ENCODE peak calls at places on chromosomes 2 and 18, in six cellular contexts. One of them, this sample, is unnamed.
A peak's percentile ranks its signal among the peaks of the same experiment; 100 is the strongest.

GRCh38 chr2:27038631-27039339 is 6.0 kb downstream of the TMEM214 start:
- DNase-seq in RWPE1: no peak
- DNase-seq in lung: no peak
- DNase-seq in cardiac muscle cell: no peak
- DNase-seq in K562: no peak
- DNase-seq in HCT116: no peak
- DNase-seq in this sample: no peak

GRCh38 chr2:236169151-236169721 is 1.1 kb upstream of the GBX2 start:
- DNase-seq in RWPE1: no peak
- DNase-seq in lung: no peak
- DNase-seq in cardiac muscle cell: no peak
- DNase-seq in K562: no peak
- DNase-seq in HCT116: no peak
- DNase-seq in this sample: no peak

GRCh38 chr2:230218411-230218810 is 1.4 kb downstream of the SP110 start:
- DNase-seq in RWPE1: no peak
- DNase-seq in lung: no peak
- DNase-seq in cardiac muscle cell: no peak
- DNase-seq in K562: no peak
- DNase-seq in HCT116: no peak
- DNase-seq in this sample: no peak

GRCh38 chr2:225693259-225693658 is 293.7 kb downstream of the NYAP2 start:
- DNase-seq in RWPE1: no peak
- DNase-seq in lung: no peak
- DNase-seq in cardiac muscle cell: no peak
- DNase-seq in K562: no peak
- DNase-seq in HCT116: no peak
- DNase-seq in this sample: no peak

GRCh38 chr2:121489284-121489683 is 41.4 kb upstream of the RNU4ATAC start:
- DNase-seq in RWPE1: no peak
- DNase-seq in lung: peak; percentile 35
- DNase-seq in cardiac muscle cell: no peak
- DNase-seq in K562: no peak
- DNase-seq in HCT116: no peak
- DNase-seq in this sample: no peak

GRCh38 chr18:65946777-65947176 is 196.0 kb downstream of the CDH7 start:
- DNase-seq in RWPE1: no peak
- DNase-seq in lung: no peak
- DNase-seq in cardiac muscle cell: no peak
- DNase-seq in K562: no peak
- DNase-seq in HCT116: no peak
- DNase-seq in this sample: no peak

GRCh38 chr2:223459328-223459939 is 142.7 kb downstream of the SCG2 start:
- DNase-seq in RWPE1: peak; percentile 16
- DNase-seq in lung: no peak
- DNase-seq in cardiac muscle cell: peak; percentile 42
- DNase-seq in K562: peak; percentile 7
- DNase-seq in HCT116: peak; percentile 27
- DNase-seq in this sample: peak; percentile 41

GRCh38 chr2:223465793-223466192 is 136.4 kb downstream of the SCG2 start:
- DNase-seq in RWPE1: peak; percentile 83
- DNase-seq in lung: peak; percentile 82
- DNase-seq in cardiac muscle cell: no peak
- DNase-seq in K562: no peak
- DNase-seq in HCT116: no peak
- DNase-seq in this sample: peak; percentile 51

GRCh38 chr2:44010266-44010665 is 14.5 kb upstream of the LRPPRC start:
- DNase-seq in RWPE1: no peak
- DNase-seq in lung: no peak
- DNase-seq in cardiac muscle cell: no peak
- DNase-seq in K562: no peak
- DNase-seq in HCT116: no peak
- DNase-seq in this sample: no peak

GRCh38 chr2:85999131-85999831 is 106.4 kb downstream of the POLR1A start:
- DNase-seq in RWPE1: no peak
- DNase-seq in lung: no peak
- DNase-seq in cardiac muscle cell: no peak
- DNase-seq in K562: no peak
- DNase-seq in HCT116: no peak
- DNase-seq in this sample: peak; percentile 33

GRCh38 chr2:227228061-227228667 is 63.7 kb downstream of the COL4A3 start:
- DNase-seq in RWPE1: peak; percentile 12
- DNase-seq in lung: peak; percentile 30
- DNase-seq in cardiac muscle cell: no peak
- DNase-seq in K562: no peak
- DNase-seq in HCT116: no peak
- DNase-seq in this sample: no peak

GRCh38 chr18:21741511-21742322 is 1.1 kb downstream of the MIB1 start:
- DNase-seq in RWPE1: no peak
- DNase-seq in lung: no peak
- DNase-seq in cardiac muscle cell: peak; percentile 24
- DNase-seq in K562: no peak
- DNase-seq in HCT116: no peak
- DNase-seq in this sample: peak; percentile 22

GRCh38 chr18:323253-323622 is 55.4 kb upstream of the THOC1 start:
- DNase-seq in RWPE1: no peak
- DNase-seq in lung: no peak
- DNase-seq in cardiac muscle cell: no peak
- DNase-seq in K562: no peak
- DNase-seq in HCT116: no peak
- DNase-seq in this sample: peak; percentile 66

GRCh38 chr2:165239230-165239629 is at the start of gene SCN2A:
- DNase-seq in RWPE1: peak; percentile 14
- DNase-seq in lung: no peak
- DNase-seq in cardiac muscle cell: peak; percentile 66
- DNase-seq in K562: peak; percentile 10
- DNase-seq in HCT116: peak; percentile 47
- DNase-seq in this sample: peak; percentile 70

GRCh38 chr2:201674298-201674697 is 24.1 kb downstream of the MPP4 start:
- DNase-seq in RWPE1: no peak
- DNase-seq in lung: no peak
- DNase-seq in cardiac muscle cell: no peak
- DNase-seq in K562: no peak
- DNase-seq in HCT116: no peak
- DNase-seq in this sample: no peak
- H3K27ac ChIP-seq in RWPE1: no peak overlapping the region
- H3K27ac ChIP-seq in lung: no peak overlapping the region
- H3K27ac ChIP-seq in cardiac muscle cell: no peak overlapping the region
- H3K27ac ChIP-seq in K562: no peak overlapping the region
- H3K27ac ChIP-seq in HCT116: no peak overlapping the region
- H3K27ac ChIP-seq in this sample: no peak overlapping the region

DNA sequence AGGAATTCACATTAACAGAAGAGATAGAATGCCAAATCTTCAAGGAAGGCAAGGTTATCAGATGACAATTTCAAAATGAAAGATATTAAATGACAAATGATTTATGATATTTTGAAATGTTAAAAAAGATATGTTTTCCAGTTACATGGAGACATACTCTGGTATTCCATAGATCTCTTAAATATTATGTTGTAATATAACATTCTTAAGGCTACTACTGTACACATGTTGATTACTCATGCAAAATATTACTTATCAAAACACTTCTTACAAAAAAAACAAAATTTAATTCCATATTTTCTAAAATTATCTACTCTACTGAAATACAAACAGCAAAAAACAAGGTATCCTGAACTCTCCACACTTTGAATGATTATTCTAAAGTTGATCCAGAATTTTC is 22.9 kb downstream of the RTTN start:
- DNase-seq in RWPE1: no peak
- DNase-seq in lung: no peak
- DNase-seq in cardiac muscle cell: no peak
- DNase-seq in K562: no peak
- DNase-seq in HCT116: no peak
- DNase-seq in this sample: no peak
- H3K27ac ChIP-seq in RWPE1: no peak overlapping the region
- H3K27ac ChIP-seq in lung: no peak overlapping the region
- H3K27ac ChIP-seq in cardiac muscle cell: no peak overlapping the region
- H3K27ac ChIP-seq in K562: no peak overlapping the region
- H3K27ac ChIP-seq in HCT116: peak overlapping the region; percentile 97
- H3K27ac ChIP-seq in this sample: no peak overlapping the region

GRCh38 chr18:70397259-70397925 is 108.5 kb downstream of the SOCS6 start:
- DNase-seq in RWPE1: no peak
- DNase-seq in lung: no peak
- DNase-seq in cardiac muscle cell: no peak
- DNase-seq in K562: no peak
- DNase-seq in HCT116: no peak
- DNase-seq in this sample: no peak
- H3K27ac ChIP-seq in RWPE1: no peak overlapping the region
- H3K27ac ChIP-seq in lung: no peak overlapping the region
- H3K27ac ChIP-seq in cardiac muscle cell: no peak overlapping the region
- H3K27ac ChIP-seq in K562: no peak overlapping the region
- H3K27ac ChIP-seq in HCT116: no peak overlapping the region
- H3K27ac ChIP-seq in this sample: no peak overlapping the region

DNA sequence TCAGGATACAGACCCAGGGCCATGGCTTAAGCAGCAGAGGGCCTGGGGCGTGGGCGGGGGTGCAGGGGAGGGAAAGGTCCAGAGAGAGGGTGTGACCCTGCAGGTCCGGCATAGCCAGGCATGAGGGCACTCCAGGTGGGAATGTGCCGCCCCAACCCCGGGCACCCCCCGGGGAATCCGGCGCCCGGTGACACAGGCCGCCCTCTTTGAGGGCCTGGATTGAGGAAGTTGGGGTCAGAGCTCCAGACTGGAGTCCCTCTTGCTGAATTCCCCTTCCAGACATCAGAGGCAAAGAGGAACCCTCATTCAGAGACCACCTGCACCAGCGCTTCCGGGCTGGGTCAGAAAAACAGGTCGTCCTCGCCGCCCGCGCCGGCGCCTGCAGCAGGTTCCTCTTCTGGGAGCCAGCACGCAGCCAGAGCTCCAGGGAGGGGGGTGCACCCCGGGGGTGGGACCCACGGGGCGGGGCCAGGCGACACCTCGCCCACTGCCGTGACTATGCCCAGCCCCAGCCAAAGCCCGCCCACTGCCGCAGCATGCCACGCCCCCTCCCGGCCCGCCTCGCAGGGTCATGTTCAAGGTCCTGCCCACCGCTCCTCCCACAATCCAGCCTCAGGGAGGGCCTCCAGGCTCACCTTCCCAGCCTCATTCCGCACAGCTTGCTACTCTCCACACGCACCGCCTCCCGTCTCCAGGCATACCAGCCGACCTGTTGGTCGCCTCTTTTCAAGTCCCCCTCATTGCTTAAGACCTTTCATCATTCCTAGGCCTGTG is 98.3 kb upstream of the ID2 start:
- DNase-seq in RWPE1: peak; percentile 84
- DNase-seq in lung: peak; percentile 99
- DNase-seq in cardiac muscle cell: peak; percentile 96
- DNase-seq in K562: peak; percentile 99
- DNase-seq in HCT116: peak; percentile 89
- DNase-seq in this sample: peak; percentile 96
- H3K27ac ChIP-seq in RWPE1: no peak overlapping the region
- H3K27ac ChIP-seq in lung: peak overlapping the region; percentile 36
- H3K27ac ChIP-seq in cardiac muscle cell: peak overlapping the region; percentile 67
- H3K27ac ChIP-seq in K562: peak overlapping the region; percentile 49
- H3K27ac ChIP-seq in HCT116: peak overlapping the region; percentile 50
- H3K27ac ChIP-seq in this sample: peak overlapping the region; percentile 85

GRCh38 chr2:181778621-181779195 is 98.4 kb upstream of the NEUROD1 start:
- DNase-seq in RWPE1: no peak
- DNase-seq in lung: no peak
- DNase-seq in cardiac muscle cell: no peak
- DNase-seq in K562: no peak
- DNase-seq in HCT116: peak; percentile 90
- DNase-seq in this sample: no peak
- H3K27ac ChIP-seq in RWPE1: no peak overlapping the region
- H3K27ac ChIP-seq in lung: no peak overlapping the region
- H3K27ac ChIP-seq in cardiac muscle cell: no peak overlapping the region
- H3K27ac ChIP-seq in K562: no peak overlapping the region
- H3K27ac ChIP-seq in HCT116: peak overlapping the region; percentile 92
- H3K27ac ChIP-seq in this sample: peak overlapping the region; percentile 78

GRCh38 chr2:208386546-208386945 is 20.0 kb upstream of the PTH2R start:
- DNase-seq in RWPE1: no peak
- DNase-seq in lung: no peak
- DNase-seq in cardiac muscle cell: no peak
- DNase-seq in K562: no peak
- DNase-seq in HCT116: no peak
- DNase-seq in this sample: no peak
- H3K27ac ChIP-seq in RWPE1: no peak overlapping the region
- H3K27ac ChIP-seq in lung: no peak overlapping the region
- H3K27ac ChIP-seq in cardiac muscle cell: no peak overlapping the region
- H3K27ac ChIP-seq in K562: no peak overlapping the region
- H3K27ac ChIP-seq in HCT116: no peak overlapping the region
- H3K27ac ChIP-seq in this sample: no peak overlapping the region

DNA sequence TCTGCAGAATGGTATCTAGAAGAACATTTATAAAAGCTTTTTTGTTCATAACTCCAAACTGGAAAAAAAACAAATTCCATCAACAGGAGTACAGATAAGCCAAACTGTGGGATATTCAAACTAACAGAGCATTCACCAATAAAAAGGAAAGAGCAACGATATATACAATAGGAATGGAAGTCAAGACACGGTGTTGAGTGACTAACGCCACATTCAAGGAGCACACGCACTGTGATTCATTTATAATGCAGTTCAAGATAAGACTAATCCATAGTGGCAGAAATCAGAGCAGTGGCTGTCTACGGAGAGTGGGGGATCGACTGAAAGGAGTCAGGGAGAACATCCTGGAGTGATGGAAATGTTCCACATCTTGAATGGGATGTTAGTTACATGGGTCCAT is 70.7 kb downstream of the CABYR start:
- DNase-seq in RWPE1: no peak
- DNase-seq in lung: no peak
- DNase-seq in cardiac muscle cell: no peak
- DNase-seq in K562: no peak
- DNase-seq in HCT116: peak; percentile 35
- DNase-seq in this sample: no peak
- H3K27ac ChIP-seq in RWPE1: no peak overlapping the region
- H3K27ac ChIP-seq in lung: no peak overlapping the region
- H3K27ac ChIP-seq in cardiac muscle cell: no peak overlapping the region
- H3K27ac ChIP-seq in K562: no peak overlapping the region
- H3K27ac ChIP-seq in HCT116: peak overlapping the region; percentile 18
- H3K27ac ChIP-seq in this sample: no peak overlapping the region

This sample was measured in hepatocyte.